ENCODE peak calls at places on chromosomes 11 and 22, in five cellular contexts. A is cardiac muscle cell, B is HFFc6, I is lung, D is GM06990. H is an unnamed sample.

GRCh38 chr11:211741-212140 is 4.2 kb downstream of the RIC8A start:
- DNase-seq in I (no peak), A (no peak), B (no peak), D (no peak), H (no peak)

GRCh38 chr11:76184551-76184993 is 21.7 kb downstream of the WNT11 start:
- DNase-seq in I (no peak), D (no peak), B (peak), A (no peak), H (no peak)

GRCh38 chr11:70493891-70494290 is 95.6 kb downstream of the CTTN start:
- DNase-seq in I (no peak), A (no peak), D (no peak), B (no peak), H (no peak)

GRCh38 chr11:15493066-15493465 is 378.3 kb downstream of the INSC start:
- DNase-seq in A (no peak), B (no peak), I (no peak), D (no peak), H (no peak)

GRCh38 chr11:128848815-128849455 is 18.2 kb downstream of the KCNJ1 start:
- DNase-seq in I (peak), A (peak), B (no peak), D (peak), H (peak)

GRCh38 chr11:115126515-115127208 is 377.6 kb downstream of the CADM1 start:
- DNase-seq in I (no peak), A (no peak), D (peak), B (no peak), H (no peak)

GRCh38 chr11:45922425-45923082 is at the start of gene LARGE2:
- DNase-seq in A (peak), I (peak), B (no peak), D (no peak), H (peak)

GRCh38 chr11:70660059-70660888 is 261.9 kb downstream of the CTTN start:
- DNase-seq in A (no peak), D (no peak), B (no peak), I (no peak), H (no peak)

GRCh38 chr11:23976776-23977380 is 520.0 kb upstream of the LUZP2 start:
- DNase-seq in B (no peak), A (no peak), D (no peak), I (no peak), H (no peak)

GRCh38 chr11:114559425-114560310 is at the start of gene NXPE1:
- DNase-seq in A (no peak), B (no peak), I (no peak), D (no peak), H (no peak)

GRCh38 chr22:47299879-47300697 is 537.6 kb downstream of the TBC1D22A start:
- DNase-seq in B (no peak), I (no peak), D (no peak), A (no peak), H (no peak)

GRCh38 chr11:15327786-15328231 is 213.1 kb downstream of the INSC start:
- DNase-seq in I (peak), D (peak), A (peak), B (no peak), H (no peak)

GRCh38 chr11:34002420-34002819 is 49.1 kb upstream of the CAPRIN1 start:
- DNase-seq in B (no peak), A (no peak), I (no peak), D (no peak), H (no peak)

GRCh38 chr11:105181521-105181920 is 42.0 kb upstream of the CARD18 start:
- DNase-seq in I (no peak), A (no peak), B (no peak), D (no peak), H (no peak)

GRCh38 chr22:50713008-50713385 is 25.0 kb upstream of the ACR start:
- DNase-seq in D (no peak), A (no peak), I (no peak), B (no peak), H (no peak)

GRCh38 chr11:126398296-126398695 is 42.8 kb downstream of the ST3GAL4 start:
- DNase-seq in I (no peak), B (no peak), A (no peak), D (no peak), H (no peak)

GRCh38 chr11:73976451-73977151 is 6.0 kb downstream of the UCP2 start:
- DNase-seq in B (no peak), A (no peak), I (no peak), D (no peak), H (no peak)

GRCh38 chr22:41048791-41049717 is 43.3 kb upstream of the EP300 start:
- DNase-seq in D (no peak), B (peak), A (peak), I (peak), H (no peak)

GRCh38 chr11:125069796-125070195 is 6.7 kb downstream of the SLC37A2 start:
- DNase-seq in B (no peak), D (no peak), I (no peak), A (no peak), H (no peak)

GRCh38 chr11:13577881-13578280 is 82.1 kb upstream of the PTH start:
- DNase-seq in I (no peak), B (no peak), A (no peak), D (no peak), H (no peak)

GRCh38 chr22:42397332-42398246 is 34.6 kb downstream of the NFAM1 start:
- DNase-seq in B (no peak), A (no peak), I (peak), D (peak), H (peak)

GRCh38 chr11:82733444-82734119 is at the start of gene FAM181B:
- DNase-seq in B (no peak), I (no peak), D (peak), A (peak), H (peak)

GRCh38 chr11:61945191-61945590 is 5.0 kb upstream of the BEST1 start:
- DNase-seq in I (no peak), B (no peak), A (no peak), D (no peak), H (no peak)

GRCh38 chr11:71525938-71526495 is 1.1 kb upstream of the KRTAP5-7 start:
- DNase-seq in I (no peak), A (no peak), D (no peak), B (no peak), H (no peak)

GRCh38 chr22:22882033-22882717 is 5.4 kb upstream of the IGLL5 start:
- DNase-seq in D (no peak), B (no peak), I (no peak), A (no peak), H (no peak)

GRCh38 chr22:37801946-37802309 is 5.8 kb upstream of the GCAT start:
- DNase-seq in I (no peak), A (no peak), B (no peak), D (no peak), H (no peak)

DNA sequence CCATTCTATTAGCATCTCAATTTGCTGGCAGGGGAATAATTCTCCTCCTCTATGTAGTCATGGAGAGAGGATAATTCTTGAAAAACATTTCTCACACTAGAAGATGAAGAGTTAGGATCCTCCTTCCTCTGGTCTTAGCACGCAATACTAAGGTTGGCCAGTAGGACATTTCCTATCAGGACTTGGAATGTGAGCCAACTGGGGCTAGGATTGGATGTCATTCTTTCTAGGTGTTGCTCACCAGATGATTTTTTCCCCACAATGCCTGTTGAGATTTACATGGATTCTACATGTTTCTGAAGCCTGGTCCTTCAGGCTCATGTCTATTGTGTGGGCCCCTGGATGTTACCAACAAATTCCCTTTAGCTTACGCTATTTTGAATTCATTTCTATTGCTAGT is 28.0 kb downstream of the SLN start:
- DNase-seq in I (no peak), A (no peak), B (no peak), D (no peak), H (no peak)
- TF ChIP-seq CTCF in I (no peak), A (peak), B (peak), D (peak), H (no peak)

DNA sequence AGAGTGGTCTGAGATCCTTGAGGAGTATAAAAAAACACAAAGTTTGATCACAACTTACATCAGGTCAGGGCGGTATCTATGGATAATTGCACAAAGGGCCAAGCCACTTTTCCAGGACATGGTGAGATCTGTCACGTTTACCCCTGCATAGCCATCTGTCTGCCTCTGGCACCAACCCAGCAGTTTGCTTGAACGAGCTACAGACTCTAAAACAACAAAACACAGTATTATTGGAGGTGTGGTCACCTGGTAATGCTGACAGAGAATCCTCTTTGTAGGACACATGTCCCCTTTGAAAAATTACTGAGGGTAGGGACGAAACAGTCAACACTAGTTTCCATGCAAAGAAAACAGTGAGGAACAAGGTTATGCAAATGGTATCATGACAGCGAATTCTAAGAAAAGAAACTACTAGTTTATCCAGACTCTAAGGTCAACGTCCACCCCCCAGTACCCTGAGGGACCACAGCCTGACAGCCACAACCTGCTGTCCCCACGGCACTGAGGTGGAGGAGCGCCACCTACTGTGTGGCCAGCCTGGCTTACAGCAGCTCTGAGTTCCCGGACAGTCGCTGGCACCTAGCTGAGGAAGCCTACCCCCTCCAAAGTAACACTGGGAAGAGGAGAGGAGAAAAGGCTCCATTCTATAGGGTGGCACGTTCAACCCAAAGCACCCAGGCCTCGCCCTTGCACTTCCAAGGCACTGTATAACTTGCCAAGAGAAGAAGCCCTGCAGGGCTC is 117.3 kb upstream of the BID start:
- DNase-seq in D (no peak), B (no peak), A (peak), I (no peak), H (no peak)
- TF ChIP-seq CTCF in D (peak), B (peak), A (peak), I (no peak), H (no peak)

DNA sequence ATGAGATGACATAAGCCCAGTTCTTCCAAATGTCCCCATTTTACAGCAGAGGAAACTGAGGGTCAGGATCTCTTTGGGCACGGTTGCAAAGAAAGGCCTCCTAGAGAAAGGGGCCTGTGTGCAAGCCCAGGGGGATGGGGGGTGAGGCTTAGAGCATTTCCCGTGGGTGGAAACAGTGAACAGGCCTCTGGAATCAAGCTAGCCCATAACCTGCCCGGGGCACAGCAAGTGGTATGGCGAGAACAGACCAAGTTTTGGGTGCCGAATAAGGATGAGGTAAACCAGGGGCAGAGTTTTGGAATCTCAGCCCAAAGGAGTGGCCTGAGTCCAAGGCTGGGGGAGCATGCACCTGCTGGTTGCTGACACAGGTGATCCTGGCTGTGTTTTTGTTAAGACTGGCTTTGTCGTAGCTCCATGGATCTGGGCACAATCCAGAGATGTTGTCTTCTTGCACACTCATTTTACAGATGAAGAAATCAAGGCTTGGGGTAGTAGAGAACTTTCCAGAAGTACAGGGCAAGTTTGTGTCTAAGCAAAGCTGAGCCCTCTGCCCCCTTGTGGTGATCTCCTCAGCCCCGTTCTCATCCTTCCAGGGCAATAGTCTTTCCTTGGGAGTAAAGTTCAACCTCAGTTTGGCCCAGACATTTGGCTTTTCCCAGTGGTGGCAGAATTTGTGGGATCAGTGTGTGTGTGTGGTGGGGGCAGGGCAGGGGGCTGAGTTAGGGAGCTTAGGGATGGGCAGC is 53.5 kb upstream of the MYEOV start:
- DNase-seq in B (peak), D (no peak), I (no peak), A (no peak), H (no peak)
- TF ChIP-seq CTCF in B (peak), D (peak), I (peak), A (peak), H (no peak)

GRCh38 chr11:117182551-117182935 is 4.0 kb downstream of the SIDT2 start:
- DNase-seq in B (no peak), A (no peak), I (no peak), D (no peak), H (no peak)

GRCh38 chr11:117180020-117180419 is 1.5 kb downstream of the SIDT2 start:
- DNase-seq in I (no peak), A (no peak), D (no peak), B (no peak), H (no peak)

GRCh38 chr11:117179048-117179999 is 781 bp downstream of the SIDT2 start:
- DNase-seq in D (peak), B (no peak), I (no peak), A (peak), H (no peak)

GRCh38 chr11:117181586-117182550 is 3.3 kb downstream of the SIDT2 start:
- DNase-seq in I (no peak), D (no peak), A (no peak), B (no peak), H (no peak)

DNA sequence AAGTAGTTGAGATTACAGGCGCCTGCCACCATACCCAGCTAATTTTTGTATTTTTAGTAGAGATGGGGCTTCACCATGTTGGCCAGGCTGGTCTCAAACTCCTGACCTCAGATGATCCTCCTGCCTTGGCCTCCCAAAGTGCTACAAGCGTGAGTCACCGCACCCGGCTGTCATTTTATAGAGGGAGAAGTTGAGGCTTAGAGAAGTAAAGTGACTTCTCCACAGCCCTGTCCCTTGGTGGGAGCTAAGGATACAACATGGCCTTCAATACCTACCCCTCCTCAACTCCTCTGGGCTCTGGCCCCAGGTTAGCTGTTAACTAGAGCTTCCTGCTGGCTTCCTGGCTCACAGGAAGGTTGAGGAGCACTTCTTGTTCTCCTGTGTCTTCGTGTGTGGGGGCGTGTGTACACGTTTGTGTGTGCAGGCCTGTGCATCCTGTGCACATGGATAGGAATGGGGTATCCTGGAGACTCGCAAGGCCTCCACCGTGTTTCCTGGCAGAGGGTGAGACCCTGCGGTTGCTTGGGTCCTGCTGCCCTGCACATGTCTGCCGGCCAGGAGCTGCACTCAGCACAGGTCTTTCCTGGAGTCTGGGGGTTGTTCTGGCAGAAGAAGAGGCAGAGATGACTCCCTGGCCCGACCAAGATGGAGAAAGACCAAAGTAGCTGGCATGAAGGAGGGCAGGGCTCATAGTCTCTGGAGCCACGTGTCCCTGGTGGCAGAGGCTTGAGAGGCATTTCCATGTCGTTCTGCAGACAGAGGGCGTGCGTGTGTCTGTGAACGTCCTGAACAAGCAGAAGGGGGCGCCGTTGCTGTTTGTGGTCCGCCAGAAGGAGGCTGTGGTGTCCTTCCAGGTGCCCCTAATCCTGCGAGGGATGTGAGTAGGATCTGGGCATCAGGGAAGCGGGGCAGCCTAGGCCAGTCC is 2.4 kb downstream of the SIDT2 start:
- DNase-seq in D (peak), B (peak), A (peak), I (peak), H (no peak)
- TF ChIP-seq CTCF in D (peak), B (peak), A (peak), I (peak), H (no peak)

DNA sequence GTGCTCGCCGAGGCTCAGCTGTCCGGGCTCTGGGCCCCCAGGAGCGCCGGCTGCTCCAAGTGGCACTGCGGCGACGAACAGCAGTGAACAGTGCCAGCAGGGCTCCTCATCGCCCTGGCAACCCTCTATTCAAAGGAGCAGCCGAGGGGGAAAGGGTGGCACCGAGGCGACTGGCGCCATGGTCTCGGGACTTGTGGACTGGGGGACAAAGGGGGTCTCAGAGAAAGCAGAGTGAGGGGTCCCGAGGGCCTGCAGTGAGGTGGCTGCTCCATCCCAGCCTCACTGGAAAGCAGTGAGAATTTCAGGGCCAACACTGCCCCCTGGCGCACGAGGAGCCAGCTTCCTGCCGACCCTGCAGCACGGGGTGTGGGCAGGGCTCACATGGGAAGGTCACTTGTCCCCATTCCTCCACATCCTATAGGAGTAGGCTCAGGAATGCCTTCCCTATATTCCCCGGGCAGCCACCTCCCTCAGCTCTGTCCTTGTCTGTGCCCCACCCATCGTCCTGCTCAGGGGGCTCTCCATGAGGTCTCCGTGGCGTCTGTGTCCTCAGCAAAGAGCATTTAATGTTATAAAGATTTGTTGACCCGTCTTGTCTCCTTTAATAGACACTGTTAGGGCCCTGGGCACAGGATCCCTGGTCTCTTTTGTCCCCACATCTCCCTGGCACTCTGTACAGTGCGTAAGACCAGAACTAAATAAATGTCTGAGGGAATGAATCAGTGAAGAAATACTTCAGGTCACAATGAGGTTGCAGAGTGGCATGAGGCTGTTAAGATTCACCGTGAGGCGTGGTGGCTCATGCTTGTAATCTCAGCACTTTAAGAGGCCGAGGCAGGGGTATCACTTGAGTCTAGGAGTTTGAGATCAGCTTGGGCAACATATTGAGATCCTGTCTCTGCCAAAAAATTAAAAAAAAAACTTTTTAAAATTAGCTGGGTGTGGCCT is 26.4 kb downstream of the LRFN4 start:
- DNase-seq in D (no peak), A (peak), I (peak), B (peak), H (peak)
- TF ChIP-seq CTCF in D (peak), A (peak), I (peak), B (peak), H (no peak)

DNA sequence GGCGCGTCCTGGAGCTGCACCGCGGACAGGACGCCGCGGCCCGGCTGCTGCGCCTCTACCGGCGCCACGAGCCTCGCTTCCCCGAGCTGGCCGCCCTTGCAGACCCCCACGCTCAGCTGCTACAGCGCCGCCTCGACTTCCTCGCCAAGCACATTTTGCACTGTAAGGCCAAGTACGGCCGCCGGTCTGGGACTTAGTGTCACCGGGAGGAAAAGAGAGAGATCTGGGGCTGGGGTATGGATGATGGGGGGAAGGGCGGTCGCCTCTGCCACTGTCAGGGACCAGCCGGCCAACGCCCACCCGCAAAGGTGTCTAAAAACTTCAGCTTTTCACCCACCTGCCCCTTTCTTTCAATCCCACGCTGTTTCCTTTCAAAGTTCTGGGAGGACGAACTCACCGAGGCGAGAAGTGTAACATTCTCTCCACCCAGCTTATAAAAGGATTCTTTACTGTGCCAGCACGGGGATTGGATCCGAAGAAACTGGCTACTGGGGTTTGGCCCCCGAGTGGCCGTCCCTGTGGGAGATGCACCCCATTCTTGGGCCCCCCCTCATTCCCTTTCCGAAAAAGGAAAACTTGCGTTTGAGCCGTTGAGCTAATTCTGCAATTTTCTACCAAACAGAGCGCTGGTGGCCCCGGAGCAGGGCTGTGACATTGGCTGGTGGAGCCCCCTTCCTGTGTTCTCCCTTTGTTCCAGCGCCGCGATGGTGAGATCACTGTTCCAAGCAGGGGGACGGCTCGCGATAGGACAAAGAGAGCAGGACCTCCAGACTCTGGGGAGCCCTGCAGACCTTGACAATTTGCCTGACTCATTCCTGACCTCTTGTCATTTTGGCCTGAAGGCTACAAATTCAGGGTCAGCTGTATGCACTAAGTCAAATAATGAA is 1.7 kb downstream of the FJX1 start:
- DNase-seq in D (peak), A (peak), I (no peak), B (peak), H (peak)
- TF ChIP-seq CTCF in D (no peak), A (peak), I (no peak), B (peak), H (no peak)

GRCh38 chr22:19495562-19496323 is 16.0 kb downstream of the CDC45 start:
- DNase-seq in D (no peak), A (no peak), I (no peak), B (peak), H (no peak)
- TF ChIP-seq CTCF in D (peak), A (peak), I (peak), B (peak), H (no peak)